ENCODE peak calls at places on chromosome 18, in eight cellular contexts. One of them, this sample, is unnamed.

GRCh38 chr18:22066083-22066485 is 103.3 kb upstream of the GATA6 start:
- DNase-seq in stomach: no peak
- DNase-seq in GM23338: peak
- DNase-seq in K562: peak
- DNase-seq in sigmoid colon: no peak
- DNase-seq in SK-N-SH: no peak
- DNase-seq in HCT116: no peak
- DNase-seq in HL-60: no peak
- DNase-seq in this sample: no peak

GRCh38 chr18:73118121-73118816 is 250.5 kb upstream of the NETO1 start:
- DNase-seq in stomach: no peak
- DNase-seq in GM23338: no peak
- DNase-seq in K562: no peak
- DNase-seq in sigmoid colon: no peak
- DNase-seq in SK-N-SH: no peak
- DNase-seq in HCT116: no peak
- DNase-seq in HL-60: no peak
- DNase-seq in this sample: no peak

GRCh38 chr18:27605107-27605834 is 420.2 kb upstream of the CHST9 start:
- DNase-seq in stomach: peak
- DNase-seq in GM23338: peak
- DNase-seq in K562: peak
- DNase-seq in sigmoid colon: no peak
- DNase-seq in SK-N-SH: peak
- DNase-seq in HCT116: peak
- DNase-seq in HL-60: peak
- DNase-seq in this sample: no peak

GRCh38 chr18:41936471-41937134 is 18.4 kb upstream of the PIK3C3 start:
- DNase-seq in stomach: no peak
- DNase-seq in GM23338: no peak
- DNase-seq in K562: no peak
- DNase-seq in sigmoid colon: no peak
- DNase-seq in SK-N-SH: no peak
- DNase-seq in HCT116: no peak
- DNase-seq in HL-60: no peak
- DNase-seq in this sample: no peak

GRCh38 chr18:48663931-48664847 is 125.4 kb downstream of the CTIF start:
- DNase-seq in stomach: peak
- DNase-seq in GM23338: peak
- DNase-seq in K562: peak
- DNase-seq in sigmoid colon: peak
- DNase-seq in SK-N-SH: peak
- DNase-seq in HCT116: no peak
- DNase-seq in HL-60: peak
- DNase-seq in this sample: peak

GRCh38 chr18:389658-390357 is 110.7 kb downstream of the COLEC12 start:
- DNase-seq in stomach: no peak
- DNase-seq in GM23338: peak
- DNase-seq in K562: no peak
- DNase-seq in sigmoid colon: no peak
- DNase-seq in SK-N-SH: no peak
- DNase-seq in HCT116: no peak
- DNase-seq in HL-60: no peak
- DNase-seq in this sample: no peak

GRCh38 chr18:59927246-59927825 is 27.5 kb downstream of the PMAIP1 start:
- DNase-seq in stomach: no peak
- DNase-seq in GM23338: no peak
- DNase-seq in K562: no peak
- DNase-seq in sigmoid colon: no peak
- DNase-seq in SK-N-SH: no peak
- DNase-seq in HCT116: no peak
- DNase-seq in HL-60: no peak
- DNase-seq in this sample: no peak

GRCh38 chr18:55268629-55269275 is 309.5 kb upstream of the CCDC68 start:
- DNase-seq in stomach: no peak
- DNase-seq in GM23338: no peak
- DNase-seq in K562: no peak
- DNase-seq in sigmoid colon: no peak
- DNase-seq in SK-N-SH: no peak
- DNase-seq in HCT116: no peak
- DNase-seq in HL-60: no peak
- DNase-seq in this sample: no peak

GRCh38 chr18:36419913-36420531 is 122.5 kb downstream of the FHOD3 start:
- DNase-seq in stomach: no peak
- DNase-seq in GM23338: peak
- DNase-seq in K562: no peak
- DNase-seq in sigmoid colon: no peak
- DNase-seq in SK-N-SH: no peak
- DNase-seq in HCT116: peak
- DNase-seq in HL-60: no peak
- DNase-seq in this sample: no peak

GRCh38 chr18:1848716-1849115 is 722.6 kb downstream of the METTL4 start:
- DNase-seq in stomach: no peak
- DNase-seq in GM23338: no peak
- DNase-seq in K562: no peak
- DNase-seq in sigmoid colon: no peak
- DNase-seq in SK-N-SH: no peak
- DNase-seq in HCT116: no peak
- DNase-seq in HL-60: no peak
- DNase-seq in this sample: no peak

GRCh38 chr18:55354795-55355194 is 233.2 kb downstream of the TCF4 start:
- DNase-seq in stomach: no peak
- DNase-seq in GM23338: no peak
- DNase-seq in K562: no peak
- DNase-seq in sigmoid colon: no peak
- DNase-seq in SK-N-SH: peak
- DNase-seq in HCT116: no peak
- DNase-seq in HL-60: no peak
- DNase-seq in this sample: no peak

GRCh38 chr18:57833441-57834101 is 30.5 kb upstream of the ATP8B1 start:
- DNase-seq in stomach: no peak
- DNase-seq in GM23338: peak
- DNase-seq in K562: peak
- DNase-seq in sigmoid colon: no peak
- DNase-seq in SK-N-SH: no peak
- DNase-seq in HCT116: no peak
- DNase-seq in HL-60: no peak
- DNase-seq in this sample: no peak

GRCh38 chr18:79481041-79481790 is 85.5 kb downstream of the NFATC1 start:
- DNase-seq in stomach: no peak
- DNase-seq in GM23338: no peak
- DNase-seq in K562: no peak
- DNase-seq in sigmoid colon: peak
- DNase-seq in SK-N-SH: no peak
- DNase-seq in HCT116: no peak
- DNase-seq in HL-60: no peak
- DNase-seq in this sample: peak

GRCh38 chr18:21242141-21243040 is at the start of gene GREB1L:
- DNase-seq in stomach: peak
- DNase-seq in GM23338: peak
- DNase-seq in K562: no peak
- DNase-seq in sigmoid colon: no peak
- DNase-seq in SK-N-SH: peak
- DNase-seq in HCT116: peak
- DNase-seq in HL-60: no peak
- DNase-seq in this sample: no peak

GRCh38 chr18:79903071-79903635 is 48.3 kb downstream of the SLC66A2 start:
- DNase-seq in stomach: no peak
- DNase-seq in GM23338: no peak
- DNase-seq in K562: no peak
- DNase-seq in sigmoid colon: peak
- DNase-seq in SK-N-SH: no peak
- DNase-seq in HCT116: no peak
- DNase-seq in HL-60: no peak
- DNase-seq in this sample: peak

GRCh38 chr18:62347091-62347506 is 22.0 kb downstream of the TNFRSF11A start:
- DNase-seq in stomach: no peak
- DNase-seq in GM23338: peak
- DNase-seq in K562: no peak
- DNase-seq in sigmoid colon: no peak
- DNase-seq in SK-N-SH: no peak
- DNase-seq in HCT116: no peak
- DNase-seq in HL-60: no peak
- DNase-seq in this sample: no peak
- TF ChIP-seq POLR2AphosphoS5 in stomach: no peak
- TF ChIP-seq POLR2AphosphoS5 in GM23338: no peak
- TF ChIP-seq POLR2AphosphoS5 in K562: no peak
- TF ChIP-seq POLR2AphosphoS5 in sigmoid colon: no peak
- TF ChIP-seq POLR2AphosphoS5 in SK-N-SH: no peak
- TF ChIP-seq POLR2AphosphoS5 in HCT116: no peak
- TF ChIP-seq POLR2AphosphoS5 in HL-60: no peak
- TF ChIP-seq POLR2AphosphoS5 in this sample: no peak

GRCh38 chr18:3015203-3015590 is 2.3 kb upstream of the LPIN2 start:
- DNase-seq in stomach: no peak
- DNase-seq in GM23338: no peak
- DNase-seq in K562: peak
- DNase-seq in sigmoid colon: no peak
- DNase-seq in SK-N-SH: no peak
- DNase-seq in HCT116: peak
- DNase-seq in HL-60: peak
- DNase-seq in this sample: peak
- H3K27ac ChIP-seq in stomach: peak
- H3K27ac ChIP-seq in GM23338: no peak
- H3K27ac ChIP-seq in K562: peak
- H3K27ac ChIP-seq in sigmoid colon: peak
- H3K27ac ChIP-seq in SK-N-SH: no peak
- H3K27ac ChIP-seq in HCT116: no peak
- H3K27ac ChIP-seq in HL-60: peak
- H3K27ac ChIP-seq in this sample: peak

GRCh38 chr18:45522371-45522770 is 92.9 kb upstream of the SLC14A2 start:
- DNase-seq in stomach: no peak
- DNase-seq in GM23338: no peak
- DNase-seq in K562: no peak
- DNase-seq in sigmoid colon: no peak
- DNase-seq in SK-N-SH: no peak
- DNase-seq in HCT116: no peak
- DNase-seq in HL-60: no peak
- DNase-seq in this sample: no peak
- TF ChIP-seq POLR2AphosphoS5 in stomach: no peak
- TF ChIP-seq POLR2AphosphoS5 in GM23338: no peak
- TF ChIP-seq POLR2AphosphoS5 in K562: no peak
- TF ChIP-seq POLR2AphosphoS5 in sigmoid colon: no peak
- TF ChIP-seq POLR2AphosphoS5 in SK-N-SH: no peak
- TF ChIP-seq POLR2AphosphoS5 in HCT116: no peak
- TF ChIP-seq POLR2AphosphoS5 in HL-60: no peak
- TF ChIP-seq POLR2AphosphoS5 in this sample: no peak

DNA sequence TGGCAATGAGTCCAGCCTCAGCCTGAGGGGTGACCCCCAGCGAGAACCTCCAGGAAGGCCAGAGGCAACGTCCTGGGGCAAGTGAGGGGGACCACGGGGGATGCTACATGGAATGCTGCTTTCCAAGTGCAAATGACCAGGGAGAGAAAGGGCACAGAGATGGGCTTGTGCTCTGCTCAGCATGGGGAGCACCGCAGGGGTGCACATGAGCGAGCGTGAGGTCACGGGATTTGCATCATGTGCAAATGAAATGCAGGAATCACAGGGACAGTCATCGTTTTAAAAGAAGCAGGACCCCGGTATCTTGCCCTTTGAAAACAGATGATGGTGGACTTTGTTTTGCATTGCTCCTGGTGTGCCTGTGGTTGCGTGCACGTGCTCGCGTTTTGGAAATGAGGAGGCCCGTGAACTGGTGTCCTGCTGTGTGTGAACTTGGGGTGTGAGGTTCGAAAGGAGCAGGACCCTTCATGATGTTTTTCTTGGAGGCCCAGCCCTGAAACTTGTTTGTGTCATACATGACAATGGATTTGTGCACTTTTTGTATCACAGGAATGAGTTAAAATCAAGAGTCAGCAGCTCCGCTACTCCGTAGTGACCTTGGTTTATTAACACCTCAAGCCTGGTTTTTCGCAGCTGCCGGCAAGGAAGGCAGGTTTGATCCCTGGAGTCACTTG is 234.4 kb downstream of the LDLRAD4 start:
- DNase-seq in stomach: peak
- DNase-seq in GM23338: peak
- DNase-seq in K562: no peak
- DNase-seq in sigmoid colon: peak
- DNase-seq in SK-N-SH: no peak
- DNase-seq in HCT116: no peak
- DNase-seq in HL-60: no peak
- DNase-seq in this sample: peak
- H3K27ac ChIP-seq in stomach: no peak
- H3K27ac ChIP-seq in GM23338: no peak
- H3K27ac ChIP-seq in K562: no peak
- H3K27ac ChIP-seq in sigmoid colon: no peak
- H3K27ac ChIP-seq in SK-N-SH: no peak
- H3K27ac ChIP-seq in HCT116: no peak
- H3K27ac ChIP-seq in HL-60: no peak
- H3K27ac ChIP-seq in this sample: no peak